ENCODE peak calls at places on chromosomes 16 and 17, in four cellular contexts. Z, H, I and U are unnamed samples.

GRCh38 chr16:2008631-2009301 is 855 bp downstream of the ZNF598 start:
- DNase-seq in Z (no peak), H (no peak), I (no peak), U (no peak)

GRCh38 chr17:37672545-37673078 is 29.4 kb upstream of the DDX52 start:
- DNase-seq in I (no peak), Z (no peak), H (no peak), U (no peak)

GRCh38 chr17:78815696-78816095 is 24.9 kb downstream of the USP36 start:
- DNase-seq in Z (no peak), H (no peak), I (no peak), U (no peak)

GRCh38 chr17:16456770-16457316 is 35.1 kb downstream of the LRRC75A start:
- DNase-seq in I (no peak), Z (no peak), H (no peak), U (no peak)

GRCh38 chr17:79788455-79788854 is 8.4 kb downstream of the CBX8 start:
- DNase-seq in Z (no peak), H (no peak), I (no peak), U (no peak)

GRCh38 chr16:19882641-19883040 is 2.0 kb downstream of the GPRC5B start:
- DNase-seq in Z (no peak), I (no peak), H (no peak), U (no peak)

GRCh38 chr17:39174907-39175694 is 9.1 kb upstream of the ARL5C start:
- DNase-seq in Z (peak; percentile 84), H (peak; percentile 86), I (peak; percentile 66), U (peak; percentile 79)

GRCh38 chr16:73418746-73419145 is 370.8 kb upstream of the ZFHX3 start:
- DNase-seq in H (no peak), I (no peak), Z (no peak), U (no peak)

GRCh38 chr17:56597495-56597990 is 4.0 kb downstream of the NOG start:
- DNase-seq in Z (peak; percentile 57), I (no peak), H (peak; percentile 26), U (no peak)